ENCODE peak calls at places on chromosomes 5 and 9, in six cellular contexts. T, P, G, I, B and F are unnamed samples.

GRCh38 chr5:132753135-132753987 is 6.1 kb downstream of the CCNI2 start:
- DNase-seq in T (no peak), P (no peak), G (no peak), I (no peak), B (no peak), F (no peak)

GRCh38 chr5:57482671-57483106 is at the start of gene ACTBL2:
- DNase-seq in T (no peak), P (no peak), G (no peak), I (no peak), B (no peak), F (no peak)

GRCh38 chr9:69131682-69132081 is 42.4 kb upstream of the TJP2 start:
- DNase-seq in T (peak), P (no peak), G (no peak), I (no peak), B (peak), F (no peak)

GRCh38 chr5:170312666-170313065 is 15.1 kb upstream of the LCP2 start:
- DNase-seq in T (no peak), P (peak), G (no peak), I (no peak), B (no peak), F (no peak)

GRCh38 chr9:113570106-113570505 is 106.6 kb downstream of the RGS3 start:
- DNase-seq in T (no peak), P (no peak), G (no peak), I (no peak), B (no peak), F (no peak)

GRCh38 chr5:133404724-133405123 is 207.6 kb downstream of the FSTL4 start:
- DNase-seq in T (peak), P (peak), G (no peak), I (no peak), B (no peak), F (no peak)

GRCh38 chr5:97425511-97425910 is 242.5 kb upstream of the RIOK2 start:
- DNase-seq in T (no peak), P (no peak), G (no peak), I (no peak), B (no peak), F (no peak)

GRCh38 chr5:158979749-158980521 is 119.8 kb downstream of the EBF1 start:
- DNase-seq in T (peak), P (no peak), G (peak), I (peak), B (peak), F (peak)

GRCh38 chr5:98497391-98497790 is 276.1 kb upstream of the RGMB start:
- DNase-seq in T (no peak), P (no peak), G (no peak), I (no peak), B (no peak), F (no peak)

GRCh38 chr9:15087031-15087417 is 176.8 kb upstream of the FREM1 start:
- DNase-seq in T (no peak), P (no peak), G (no peak), I (no peak), B (no peak), F (no peak)

GRCh38 chr9:113929634-113930092 is 53.6 kb downstream of the ZNF618 start:
- DNase-seq in T (peak), P (no peak), G (no peak), I (no peak), B (no peak), F (no peak)

GRCh38 chr5:176405656-176406435 is 10.5 kb downstream of the CLTB start:
- DNase-seq in T (no peak), P (no peak), G (no peak), I (no peak), B (no peak), F (no peak)

GRCh38 chr9:10250200-10250599 is 362.6 kb downstream of the PTPRD start:
- DNase-seq in T (no peak), P (no peak), G (no peak), I (no peak), B (no peak), F (no peak)

GRCh38 chr9:127684576-127684975 is 22.2 kb upstream of the CFAP157 start:
- DNase-seq in T (peak), P (no peak), G (no peak), I (no peak), B (no peak), F (no peak)

GRCh38 chr5:159992566-159992965 is 16.4 kb upstream of the TTC1 start:
- DNase-seq in T (no peak), P (no peak), G (no peak), I (no peak), B (no peak), F (no peak)

GRCh38 chr5:169344629-169345028 is 43.7 kb upstream of the SLIT3 start:
- DNase-seq in T (no peak), P (no peak), G (no peak), I (no peak), B (peak), F (no peak)

GRCh38 chr9:27511771-27512170 is 12.3 kb upstream of the IFNK start:
- DNase-seq in T (no peak), P (no peak), G (no peak), I (no peak), B (no peak), F (no peak)

GRCh38 chr5:150503977-150504620 is 3.8 kb upstream of the NDST1 start:
- DNase-seq in T (no peak), P (no peak), G (peak), I (no peak), B (no peak), F (peak)

GRCh38 chr9:4048441-4048840 is 251.4 kb downstream of the GLIS3 start:
- DNase-seq in T (peak), P (no peak), G (no peak), I (no peak), B (no peak), F (no peak)

GRCh38 chr5:88826959-88827585 is 55.9 kb downstream of the MEF2C start:
- DNase-seq in T (no peak), P (no peak), G (peak), I (no peak), B (no peak), F (no peak)